ENCODE peak calls at places on chromosome 10, in five cellular contexts. One of them, this sample, is unnamed.

GRCh38 chr10:106577266-106577665 is 587.2 kb downstream of the SORCS1 start:
- DNase-seq in K562: no peak
- DNase-seq in HepG2: no peak
- DNase-seq in GM12878: no peak
- DNase-seq in H1: no peak
- DNase-seq in this sample: no peak

GRCh38 chr10:15640536-15641085 is 79.1 kb downstream of the ITGA8 start:
- DNase-seq in HepG2: no peak
- DNase-seq in GM12878: no peak
- DNase-seq in H1: no peak
- DNase-seq in K562: no peak
- DNase-seq in this sample: no peak

GRCh38 chr10:1368772-1369171 is 312.6 kb downstream of the WDR37 start:
- DNase-seq in GM12878: no peak
- DNase-seq in K562: peak
- DNase-seq in H1: peak
- DNase-seq in HepG2: peak
- DNase-seq in this sample: peak

GRCh38 chr10:119205926-119206602 is 1.3 kb upstream of the GRK5 start:
- DNase-seq in H1: peak
- DNase-seq in HepG2: peak
- DNase-seq in GM12878: no peak
- DNase-seq in K562: peak
- DNase-seq in this sample: no peak

GRCh38 chr10:53401536-53401935 is 629.0 kb upstream of the MBL2 start:
- DNase-seq in H1: no peak
- DNase-seq in GM12878: no peak
- DNase-seq in K562: no peak
- DNase-seq in HepG2: no peak
- DNase-seq in this sample: no peak

GRCh38 chr10:46229144-46229563 is 57.6 kb upstream of the ANTXRL start:
- DNase-seq in H1: peak
- DNase-seq in GM12878: no peak
- DNase-seq in HepG2: peak
- DNase-seq in K562: peak
- DNase-seq in this sample: no peak

GRCh38 chr10:132627736-132628512 is 90.3 kb downstream of the INPP5A start:
- DNase-seq in H1: no peak
- DNase-seq in K562: peak
- DNase-seq in GM12878: no peak
- DNase-seq in HepG2: no peak
- DNase-seq in this sample: no peak

GRCh38 chr10:107473221-107473620 is 308.7 kb upstream of the SORCS1 start:
- DNase-seq in H1: no peak
- DNase-seq in GM12878: no peak
- DNase-seq in HepG2: no peak
- DNase-seq in K562: no peak
- DNase-seq in this sample: no peak

GRCh38 chr10:11424456-11425287 is 186.8 kb downstream of the USP6NL start:
- DNase-seq in GM12878: no peak
- DNase-seq in HepG2: peak
- DNase-seq in K562: peak
- DNase-seq in H1: peak
- DNase-seq in this sample: peak

GRCh38 chr10:90930971-90931841 is 10.3 kb upstream of the ANKRD1 start:
- DNase-seq in K562: no peak
- DNase-seq in GM12878: no peak
- DNase-seq in HepG2: peak
- DNase-seq in H1: no peak
- DNase-seq in this sample: no peak

GRCh38 chr10:12500406-12501303 is 151.3 kb downstream of the CAMK1D start:
- DNase-seq in H1: peak
- DNase-seq in HepG2: no peak
- DNase-seq in GM12878: no peak
- DNase-seq in K562: no peak
- DNase-seq in this sample: no peak
- TF ChIP-seq SRF in H1: no peak
- TF ChIP-seq SRF in HepG2: no peak
- TF ChIP-seq SRF in GM12878: no peak
- TF ChIP-seq SRF in K562: no peak
- TF ChIP-seq SRF in this sample: no peak

DNA sequence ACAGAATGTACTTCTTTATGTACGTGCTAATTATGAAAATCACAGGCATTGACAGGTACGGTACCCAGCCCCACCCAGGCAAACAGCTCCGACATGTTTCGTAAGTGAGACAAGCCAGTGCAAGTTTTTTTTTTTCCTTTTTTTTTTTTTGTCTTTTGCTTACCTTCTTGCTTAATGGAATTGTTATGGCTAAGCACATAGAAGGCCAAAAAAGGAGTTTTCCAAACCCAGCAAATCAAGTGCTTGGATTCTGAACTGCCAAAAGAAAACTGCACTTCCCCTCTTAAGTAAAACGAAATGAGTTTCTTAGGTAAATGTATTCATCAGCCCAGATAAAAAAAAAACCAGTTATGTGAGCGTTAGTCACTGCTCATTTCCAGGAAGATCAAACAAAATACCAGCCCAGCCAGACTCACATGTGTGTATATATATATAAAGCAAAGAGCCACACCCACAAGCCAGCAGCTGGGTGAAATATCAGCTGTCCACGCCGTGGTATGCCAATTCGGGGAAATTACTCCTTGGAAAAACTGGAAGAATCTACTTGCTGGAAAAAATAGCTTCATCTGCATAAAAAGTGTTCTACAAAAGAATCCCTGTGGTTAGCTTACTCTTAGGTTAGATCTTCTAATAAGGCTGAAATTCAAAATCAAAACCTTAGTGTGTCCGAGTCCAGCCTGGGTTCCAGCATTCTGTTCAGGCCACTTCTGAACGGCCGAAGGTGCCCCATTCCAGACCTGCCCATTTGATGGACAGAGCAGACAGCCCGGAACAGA is 8.0 kb downstream of the KLF6 start:
- DNase-seq in HepG2: peak
- DNase-seq in H1: no peak
- DNase-seq in GM12878: no peak
- DNase-seq in K562: no peak
- DNase-seq in this sample: peak
- TF ChIP-seq MAX in HepG2: no peak
- TF ChIP-seq MAX in H1: no peak
- TF ChIP-seq MAX in GM12878: no peak
- TF ChIP-seq MAX in K562: no peak
- TF ChIP-seq MAX in this sample: peak

DNA sequence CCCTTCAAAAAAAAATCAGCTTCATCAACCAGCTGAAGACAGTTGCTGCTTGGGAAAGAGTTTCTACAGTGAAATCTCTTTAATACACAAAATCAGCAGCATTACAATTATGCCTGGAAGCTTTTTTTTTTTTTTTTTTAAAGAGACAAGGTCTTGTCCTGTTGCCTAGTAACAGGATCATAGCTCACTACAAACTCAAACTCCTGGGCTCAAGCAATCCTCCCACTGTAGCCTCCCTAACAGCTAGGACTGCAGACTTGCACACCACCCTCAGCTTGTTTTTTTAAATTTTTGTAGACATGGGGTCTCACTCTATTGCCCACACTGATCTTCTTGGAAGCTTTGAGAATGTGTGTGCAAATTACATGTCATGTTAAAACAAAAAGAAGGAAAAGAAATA is 94.4 kb downstream of the OR13A1 start:
- DNase-seq in H1: no peak
- DNase-seq in HepG2: no peak
- DNase-seq in K562: no peak
- DNase-seq in GM12878: no peak
- DNase-seq in this sample: no peak
- H3K4me2 ChIP-seq in H1: no peak
- H3K4me2 ChIP-seq in HepG2: no peak
- H3K4me2 ChIP-seq in K562: no peak
- H3K4me2 ChIP-seq in GM12878: no peak
- H3K4me2 ChIP-seq in this sample: no peak

DNA sequence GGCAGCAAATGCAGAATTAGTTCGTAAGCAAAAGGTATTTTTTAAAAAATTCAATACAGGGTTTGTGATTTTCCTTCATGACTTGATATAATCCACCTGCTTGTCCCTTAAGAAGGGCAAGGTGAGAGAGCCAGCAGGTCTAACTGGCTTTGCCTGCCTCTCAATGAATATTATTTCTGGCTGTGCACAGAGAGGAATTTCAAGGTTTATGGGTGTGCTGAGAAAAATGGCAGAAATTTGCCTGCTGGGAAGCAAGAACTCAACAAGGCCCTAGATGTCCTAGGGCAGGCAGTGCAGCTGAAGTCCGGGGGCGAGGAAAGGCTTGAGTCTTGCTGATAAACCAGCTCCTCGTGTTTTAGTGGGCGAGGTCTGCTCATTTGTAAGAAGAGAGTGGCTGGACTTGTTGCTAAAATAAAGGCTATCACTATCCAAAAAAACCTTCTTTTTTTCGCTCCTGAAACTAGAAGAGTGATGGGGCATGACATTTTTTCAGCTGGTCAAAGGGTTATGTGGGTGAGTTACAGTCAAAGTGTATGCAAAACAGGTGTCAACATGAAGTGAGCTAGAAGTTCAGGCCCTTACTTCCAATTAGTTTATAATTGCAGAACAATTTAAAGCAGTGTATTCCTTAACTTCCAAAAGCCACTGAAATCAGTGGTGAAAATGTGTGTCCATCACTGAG is 385.8 kb upstream of the KLF6 start:
- DNase-seq in H1: no peak
- DNase-seq in K562: no peak
- DNase-seq in HepG2: no peak
- DNase-seq in GM12878: peak
- DNase-seq in this sample: no peak
- TF ChIP-seq SRF in H1: no peak
- TF ChIP-seq SRF in K562: no peak
- TF ChIP-seq SRF in HepG2: no peak
- TF ChIP-seq SRF in GM12878: no peak
- TF ChIP-seq SRF in this sample: no peak

GRCh38 chr10:20935926-20936325 is 38.8 kb upstream of the NEBL start:
- DNase-seq in K562: no peak
- DNase-seq in GM12878: no peak
- DNase-seq in HepG2: no peak
- DNase-seq in H1: no peak
- DNase-seq in this sample: no peak
- TF ChIP-seq MAX in K562: no peak
- TF ChIP-seq MAX in GM12878: no peak
- TF ChIP-seq MAX in HepG2: no peak
- TF ChIP-seq MAX in H1: no peak
- TF ChIP-seq MAX in this sample: no peak

This sample was measured in HCT116.